ENCODE peak calls at places on chromosome 20, in four cellular contexts. S, Z, G and U are unnamed samples.

GRCh38 chr20:32240220-32240619 is 32.5 kb downstream of the POFUT1 start:
- DNase-seq in S (no peak), Z (peak), G (no peak), U (no peak)

GRCh38 chr20:64244281-64244805 is 11.2 kb upstream of the PCMTD2 start:
- DNase-seq in S (no peak), Z (no peak), G (no peak), U (no peak)

GRCh38 chr20:33650753-33651561 is 11.2 kb upstream of the C20orf144 start:
- DNase-seq in S (no peak), Z (no peak), G (no peak), U (no peak)

GRCh38 chr20:46784450-46785127 is 75.1 kb downstream of the SLC2A10 start:
- DNase-seq in S (no peak), Z (no peak), G (no peak), U (peak)

GRCh38 chr20:49297605-49298530 is 20.0 kb upstream of the ZNFX1 start:
- DNase-seq in S (no peak), Z (no peak), G (no peak), U (no peak)

GRCh38 chr20:47438464-47439381 is 63.0 kb upstream of the NCOA3 start:
- DNase-seq in S (peak), Z (no peak), G (peak), U (no peak)

GRCh38 chr20:35568645-35569044 is 26.8 kb downstream of the ERGIC3 start:
- DNase-seq in S (peak), Z (peak), G (peak), U (peak)

GRCh38 chr20:49360242-49360968 is 82.5 kb upstream of the ZNFX1 start:
- DNase-seq in S (no peak), Z (no peak), G (no peak), U (peak)

GRCh38 chr20:53699085-53699717 is 105.6 kb upstream of the ZNF217 start:
- DNase-seq in S (no peak), Z (no peak), G (no peak), U (no peak)

GRCh38 chr20:48898896-48899513 is 22.5 kb upstream of the ARFGEF2 start:
- DNase-seq in S (no peak), Z (no peak), G (no peak), U (no peak)

GRCh38 chr20:1001981-1002681 is at the start of gene RSPO4:
- DNase-seq in S (no peak), Z (peak), G (no peak), U (no peak)

GRCh38 chr20:30595698-30596097 is 661.8 kb upstream of the DEFB115 start:
- DNase-seq in S (no peak), Z (no peak), G (no peak), U (no peak)

GRCh38 chr20:25539742-25540201 is 45.6 kb downstream of the NINL start:
- DNase-seq in S (no peak), Z (no peak), G (no peak), U (no peak)
- TF ChIP-seq NR3C1 in S (no peak), Z (no peak), G (no peak), U (no peak)

GRCh38 chr20:37630993-37631392 is 62.8 kb upstream of the CTNNBL1 start:
- DNase-seq in S (no peak), Z (no peak), G (no peak), U (no peak)

GRCh38 chr20:37630161-37630560 is 63.7 kb upstream of the CTNNBL1 start:
- DNase-seq in S (no peak), Z (no peak), G (no peak), U (no peak)

GRCh38 chr20:37624963-37625362 is 68.9 kb upstream of the CTNNBL1 start:
- DNase-seq in S (no peak), Z (no peak), G (no peak), U (no peak)

GRCh38 chr20:37627767-37628130 is 66.1 kb upstream of the CTNNBL1 start:
- DNase-seq in S (no peak), Z (no peak), G (no peak), U (no peak)

DNA sequence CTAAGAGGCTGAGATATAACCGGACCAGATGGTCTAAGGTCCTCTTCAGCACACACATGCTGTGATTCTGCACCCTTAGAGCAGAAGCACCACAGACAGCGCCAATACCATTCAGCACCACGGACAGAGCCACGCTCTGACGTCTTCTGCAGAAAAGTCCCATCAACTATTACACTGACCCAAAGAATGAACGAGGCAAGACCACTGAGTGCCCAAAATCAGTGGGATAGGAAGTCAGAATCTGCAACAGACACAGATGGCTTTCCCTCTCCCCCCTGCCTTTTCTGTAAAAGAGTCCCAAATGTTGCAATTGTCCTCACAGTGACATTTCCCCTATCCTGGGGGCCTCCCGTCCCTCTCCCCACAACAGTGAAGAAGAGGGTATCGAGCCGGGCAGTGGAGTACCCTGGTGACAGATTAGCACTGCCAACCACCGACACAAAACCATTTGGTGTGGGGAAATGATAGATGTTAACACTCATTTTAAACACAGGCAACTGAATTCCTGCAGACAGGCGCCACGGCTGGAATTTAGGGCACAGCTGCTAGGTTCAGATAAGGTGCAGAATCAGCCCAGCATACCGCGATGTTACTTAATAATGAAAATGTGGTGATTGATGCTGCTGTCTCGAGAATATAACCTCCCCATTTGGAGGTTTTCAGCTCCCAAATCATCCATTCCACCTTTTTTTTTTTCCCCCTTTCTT is 66.6 kb upstream of the CTNNBL1 start:
- DNase-seq in S (peak), Z (peak), G (peak), U (peak)
- TF ChIP-seq NR3C1 in S (no peak), Z (peak), G (peak), U (peak)

GRCh38 chr20:56945901-56946300 is 316.8 kb downstream of the TFAP2C start:
- DNase-seq in S (no peak), Z (no peak), G (no peak), U (no peak)

GRCh38 chr20:56943946-56944345 is 314.8 kb downstream of the TFAP2C start:
- DNase-seq in S (no peak), Z (no peak), G (no peak), U (no peak)

GRCh38 chr20:56941101-56941686 is 312.1 kb downstream of the TFAP2C start:
- DNase-seq in S (no peak), Z (no peak), G (no peak), U (no peak)

GRCh38 chr20:56945057-56945456 is 316.0 kb downstream of the TFAP2C start:
- DNase-seq in S (no peak), Z (no peak), G (no peak), U (no peak)

DNA sequence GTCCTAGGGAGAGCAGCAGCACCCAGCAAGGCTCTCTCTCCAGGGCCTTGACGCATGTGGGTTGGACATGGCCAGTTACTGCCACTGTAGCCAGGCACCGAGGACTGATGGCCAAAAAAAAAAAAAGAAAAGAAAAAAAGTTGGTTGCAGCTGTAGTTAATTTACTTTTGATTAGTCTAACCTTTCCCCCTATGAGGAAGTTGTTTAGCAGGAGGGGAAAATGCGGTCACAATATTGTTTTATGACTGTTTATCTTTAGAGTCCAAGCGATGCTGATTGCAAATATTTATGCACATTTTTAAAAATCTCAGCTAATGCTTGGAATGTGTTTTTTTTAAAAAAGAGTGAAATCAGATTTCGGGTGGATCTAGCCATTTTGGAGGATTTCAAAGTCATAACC is 315.4 kb downstream of the TFAP2C start:
- DNase-seq in S (no peak), Z (no peak), G (no peak), U (no peak)
- TF ChIP-seq NR3C1 in S (no peak), Z (no peak), G (no peak), U (no peak)

GRCh38 chr20:62543470-62544302 is 67.9 kb upstream of the GATA5 start:
- DNase-seq in S (no peak), Z (no peak), G (no peak), U (peak)
- TF ChIP-seq NR3C1 in S (no peak), Z (no peak), G (no peak), U (no peak)

GRCh38 chr20:16314320-16314719 is 258.9 kb downstream of the KIF16B start:
- DNase-seq in S (no peak), Z (no peak), G (no peak), U (no peak)

GRCh38 chr20:16302818-16303217 is 270.4 kb downstream of the KIF16B start:
- DNase-seq in S (no peak), Z (no peak), G (no peak), U (no peak)

GRCh38 chr20:16312998-16313397 is 260.2 kb downstream of the KIF16B start:
- DNase-seq in S (no peak), Z (no peak), G (no peak), U (no peak)

GRCh38 chr20:16313917-16314316 is 259.3 kb downstream of the KIF16B start:
- DNase-seq in S (no peak), Z (no peak), G (no peak), U (no peak)

GRCh38 chr20:16308754-16309153 is 264.5 kb downstream of the KIF16B start:
- DNase-seq in S (no peak), Z (no peak), G (no peak), U (no peak)
- TF ChIP-seq NR3C1 in S (no peak), Z (no peak), G (no peak), U (no peak)

GRCh38 chr20:51666126-51666525 is 102.1 kb downstream of the ATP9A start:
- DNase-seq in S (no peak), Z (no peak), G (no peak), U (no peak)

GRCh38 chr20:51667002-51667408 is 101.2 kb downstream of the ATP9A start:
- DNase-seq in S (no peak), Z (no peak), G (no peak), U (no peak)

GRCh38 chr20:51668515-51668914 is 99.7 kb downstream of the ATP9A start:
- DNase-seq in S (no peak), Z (no peak), G (no peak), U (no peak)

GRCh38 chr20:51667491-51667890 is 100.7 kb downstream of the ATP9A start:
- DNase-seq in S (no peak), Z (no peak), G (no peak), U (no peak)

GRCh38 chr20:51665543-51666118 is 102.6 kb downstream of the ATP9A start:
- DNase-seq in S (no peak), Z (no peak), G (no peak), U (no peak)
- TF ChIP-seq NR3C1 in S (no peak), Z (no peak), G (no peak), U (no peak)

GRCh38 chr20:51428451-51429143 is 113.9 kb downstream of the NFATC2 start:
- DNase-seq in S (no peak), Z (peak), G (peak), U (peak)
- TF ChIP-seq NR3C1 in S (no peak), Z (no peak), G (no peak), U (no peak)

GRCh38 chr20:3710703-3711417 is 1.5 kb downstream of the SIGLEC1 start:
- DNase-seq in S (peak), Z (peak), G (peak), U (peak)
- TF ChIP-seq NR3C1 in S (no peak), Z (no peak), G (no peak), U (no peak)